ENCODE peak calls at places on chromosomes 4 and X, in four cellular contexts. F, W, B and P are unnamed samples.

GRCh38 chr4:159655547-159655946 is 552.7 kb downstream of the RAPGEF2 start:
- DNase-seq in F (no peak), W (no peak), B (no peak), P (no peak)

GRCh38 chr4:5424211-5424610 is 284.1 kb downstream of the EVC2 start:
- DNase-seq in F (no peak), W (no peak), B (no peak), P (no peak)

GRCh38 chrX:16207631-16208030 is 40.4 kb downstream of the MAGEB17 start:
- DNase-seq in F (no peak), W (no peak), B (peak; percentile 58), P (no peak)

GRCh38 chr4:5812506-5813229 is 80.2 kb downstream of the CRMP1 start:
- DNase-seq in F (peak; percentile 80), W (no peak), B (peak; percentile 33), P (peak; percentile 11)

GRCh38 chrX:40092808-40093435 is 4.8 kb downstream of the BCOR start:
- DNase-seq in F (no peak), W (no peak), B (no peak), P (no peak)

GRCh38 chr4:68145261-68145660 is 15.6 kb upstream of the TMPRSS11F start:
- DNase-seq in F (no peak), W (no peak), B (no peak), P (no peak)

GRCh38 chrX:77003956-77004355 is 443.2 kb upstream of the FGF16 start:
- DNase-seq in F (no peak), W (no peak), B (no peak), P (no peak)

GRCh38 chrX:149948001-149948400 is 9.7 kb upstream of the EOLA2 start:
- DNase-seq in F (no peak), W (no peak), B (no peak), P (no peak)

GRCh38 chr4:654871-655734 is 19.0 kb downstream of the ATP5ME start:
- DNase-seq in F (no peak), W (no peak), B (no peak), P (no peak)

GRCh38 chr4:1542226-1542490 is 135.9 kb upstream of the NKX1-1 start:
- DNase-seq in F (no peak), W (no peak), B (no peak), P (no peak)

GRCh38 chr4:43339435-43339834 is 446.9 kb downstream of the GRXCR1 start:
- DNase-seq in F (peak; percentile 83), W (no peak), B (no peak), P (no peak)

GRCh38 chr4:78166582-78166981 is 109.5 kb downstream of the FRAS1 start:
- DNase-seq in F (no peak), W (no peak), B (no peak), P (no peak)

GRCh38 chr4:24488399-24489164 is 95.8 kb downstream of the DHX15 start:
- DNase-seq in F (peak; percentile 62), W (peak; percentile 65), B (peak; percentile 91), P (peak; percentile 66)

GRCh38 chrX:17549005-17549685 is 174.1 kb downstream of the NHS start:
- DNase-seq in F (no peak), W (no peak), B (no peak), P (no peak)

GRCh38 chr4:13597604-13598003 is 29.9 kb downstream of the BOD1L1 start:
- DNase-seq in F (peak; percentile 38), W (no peak), B (no peak), P (no peak)

GRCh38 chr4:102687982-102688433 is 72.8 kb downstream of the MANBA start:
- DNase-seq in F (peak; percentile 15), W (no peak), B (no peak), P (no peak)

GRCh38 chr4:5238106-5238505 is 186.8 kb downstream of the STK32B start:
- DNase-seq in F (peak; percentile 66), W (peak; percentile 17), B (no peak), P (no peak)

GRCh38 chrX:134622056-134622812 is 36.0 kb downstream of the PLAC1 start:
- DNase-seq in F (peak; percentile 89), W (no peak), B (no peak), P (no peak)

GRCh38 chr4:24473309-24473721 is 111.0 kb downstream of the DHX15 start:
- DNase-seq in F (peak; percentile 27), W (peak; percentile 48), B (no peak), P (peak; percentile 15)

GRCh38 chrX:109732780-109733657 is at the start of gene ACSL4:
- DNase-seq in F (peak; percentile 75), W (peak; percentile 88), B (peak; percentile 92), P (peak; percentile 79)

GRCh38 chrX:43108828-43109227 is 330.9 kb upstream of the PPP1R2C start:
- DNase-seq in F (no peak), W (no peak), B (no peak), P (no peak)

GRCh38 chrX:11664211-11664888 is 1.4 kb downstream of the ARHGAP6 start:
- DNase-seq in F (no peak), W (peak; percentile 26), B (peak; percentile 43), P (no peak)

GRCh38 chrX:103656623-103657022 is 27.8 kb downstream of the TCEAL1 start:
- DNase-seq in F (peak; percentile 83), W (no peak), B (no peak), P (no peak)

GRCh38 chr4:142960867-142961644 is 115.0 kb upstream of the INPP4B start:
- DNase-seq in F (no peak), W (no peak), B (no peak), P (no peak)

GRCh38 chr4:17515724-17516407 is 901 bp downstream of the CLRN2 start:
- DNase-seq in F (no peak), W (no peak), B (no peak), P (peak; percentile 23)

GRCh38 chrX:48465336-48465933 is 4.6 kb downstream of the SLC38A5 start:
- DNase-seq in F (peak; percentile 96), W (no peak), B (no peak), P (no peak)

GRCh38 chr4:80388284-80388607 is 52.7 kb downstream of the CFAP299 start:
- DNase-seq in F (no peak), W (no peak), B (no peak), P (no peak)

GRCh38 chr4:112523764-112524505 is 8.0 kb upstream of the NEUROG2 start:
- DNase-seq in F (no peak), W (no peak), B (peak; percentile 84), P (no peak)

GRCh38 chrX:100048156-100048555 is 361.9 kb downstream of the PCDH19 start:
- DNase-seq in F (no peak), W (no peak), B (no peak), P (no peak)

GRCh38 chr4:159526172-159526571 is 423.3 kb downstream of the RAPGEF2 start:
- DNase-seq in F (no peak), W (no peak), B (no peak), P (peak; percentile 13)

GRCh38 chrX:118682258-118683014 is 45.0 kb upstream of the IL13RA1 start:
- DNase-seq in F (no peak), W (no peak), B (no peak), P (no peak)

GRCh38 chr4:26822546-26822945 is 38.1 kb upstream of the STIM2 start:
- DNase-seq in F (no peak), W (no peak), B (no peak), P (no peak)

GRCh38 chr4:76624271-76624681 is 189.2 kb downstream of the SHROOM3 start:
- DNase-seq in F (peak; percentile 94), W (peak; percentile 59), B (no peak), P (no peak)

GRCh38 chr4:112704991-112705845 is 68.3 kb downstream of the LARP7 start:
- DNase-seq in F (peak; percentile 58), W (peak; percentile 54), B (no peak), P (peak; percentile 7)

GRCh38 chrX:50635811-50636365 is 165.3 kb upstream of the DGKK start:
- DNase-seq in F (no peak), W (no peak), B (no peak), P (no peak)

GRCh38 chr4:8015512-8015911 is 75.9 kb upstream of the AFAP1 start:
- DNase-seq in F (peak; percentile 10), W (no peak), B (no peak), P (no peak)

GRCh38 chrX:120604359-120604782 is 470 bp downstream of the MCTS1 start:
- DNase-seq in F (peak; percentile 33), W (no peak), B (peak; percentile 54), P (no peak)

GRCh38 chrX:120603707-120604358 is at the start of gene MCTS1:
- DNase-seq in F (peak; percentile 96), W (peak; percentile 79), B (peak; percentile 93), P (peak; percentile 83)
- TF ChIP-seq POLR2A in F (peak; percentile 61), W (peak; percentile 50), B (peak; percentile 32), P (peak; percentile 35)

GRCh38 chr4:37645736-37646135 is 40.4 kb downstream of the RELL1 start:
- DNase-seq in F (no peak), W (no peak), B (no peak), P (no peak)
- H3K27ac ChIP-seq in F (no peak overlapping the region), W (no peak overlapping the region), B (no peak overlapping the region), P (no peak overlapping the region)

GRCh38 chrX:135973025-135973547 is 702 bp downstream of the MMGT1 start:
- DNase-seq in F (peak; percentile 13), W (no peak), B (peak; percentile 48), P (peak; percentile 5)
- TF ChIP-seq POLR2A in F (no peak), W (no peak), B (no peak), P (no peak)

GRCh38 chr4:15233626-15234025 is 194.2 kb upstream of the C1QTNF7 start:
- DNase-seq in F (no peak), W (no peak), B (no peak), P (no peak)
- H3K27ac ChIP-seq in F (peak overlapping the region; percentile 6), W (peak overlapping the region; percentile 61), B (no peak overlapping the region), P (no peak overlapping the region)

GRCh38 chrX:130902783-130903613 is at the start of gene ENOX2:
- DNase-seq in F (peak; percentile 96), W (peak; percentile 87), B (peak; percentile 95), P (peak; percentile 92)
- TF ChIP-seq POLR2A in F (peak; percentile 85), W (peak; percentile 76), B (peak; percentile 57), P (peak; percentile 72)

DNA sequence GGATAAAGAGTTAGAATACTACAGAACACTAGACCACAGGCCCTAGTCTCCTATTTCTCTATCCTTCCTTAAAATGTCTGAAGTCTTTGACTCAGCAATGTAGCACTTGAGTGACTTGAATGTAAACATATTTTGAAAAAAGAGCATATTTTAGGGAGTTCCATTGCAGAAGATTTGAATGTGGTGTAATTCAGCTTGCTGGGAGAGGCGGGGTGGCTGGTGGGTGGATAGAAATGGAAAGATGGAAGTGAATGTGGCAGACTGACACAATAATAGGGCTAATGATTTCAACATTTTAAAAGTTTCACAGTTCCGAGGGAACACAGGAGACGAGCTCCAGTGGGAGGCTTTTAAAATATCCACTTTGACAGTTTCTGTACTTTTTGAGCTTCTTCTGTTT is 144.8 kb downstream of the CHIC2 start:
- DNase-seq in F (no peak), W (no peak), B (no peak), P (no peak)
- H3K27ac ChIP-seq in F (no peak overlapping the region), W (no peak overlapping the region), B (no peak overlapping the region), P (no peak overlapping the region)

GRCh38 chrX:51855698-51856097 is 37.7 kb upstream of the MAGED1 start:
- DNase-seq in F (no peak), W (no peak), B (no peak), P (no peak)

GRCh38 chrX:51851507-51852085 is 41.8 kb upstream of the MAGED1 start:
- DNase-seq in F (no peak), W (no peak), B (no peak), P (no peak)

GRCh38 chrX:51852621-51853020 is 40.8 kb upstream of the MAGED1 start:
- DNase-seq in F (no peak), W (no peak), B (no peak), P (no peak)

GRCh38 chrX:51853251-51853650 is 40.2 kb upstream of the MAGED1 start:
- DNase-seq in F (no peak), W (no peak), B (no peak), P (no peak)

GRCh38 chrX:51852096-51852495 is 41.3 kb upstream of the MAGED1 start:
- DNase-seq in F (no peak), W (no peak), B (no peak), P (no peak)
- TF ChIP-seq POLR2A in F (no peak), W (no peak), B (no peak), P (no peak)